ENCODE peak calls at places on chromosomes 7 and 10, in eight cellular contexts. X is astrocyte, T is CD14-positive monocyte, G is choroid plexus epithelial cell, H is cardiac fibroblast, V is colonic mucosa, J is neural crest cell, O is psoas muscle. Z is an unnamed sample.

GRCh38 chr10:67549390-67549789 is 146.6 kb downstream of the CTNNA3 start:
- DNase-seq in T (no peak), H (peak; percentile 37), O (no peak), V (no peak), G (peak; percentile 79), X (peak; percentile 53), J (no peak), Z (peak; percentile 12)

GRCh38 chr7:55381696-55382095 is 16.6 kb downstream of the LANCL2 start:
- DNase-seq in G (no peak), X (no peak), O (no peak), V (no peak), J (no peak), T (no peak), H (no peak), Z (no peak)

GRCh38 chr7:157496426-157497275 is 159.8 kb downstream of the DNAJB6 start:
- DNase-seq in V (no peak), T (no peak), X (no peak), J (no peak), G (no peak), H (no peak), O (no peak), Z (no peak)

GRCh38 chr10:50275650-50276235 is 24.4 kb upstream of the ASAH2 start:
- DNase-seq in O (peak; percentile 49), J (peak; percentile 28), H (peak; percentile 24), G (peak; percentile 36), V (peak; percentile 60), T (no peak), X (no peak), Z (peak; percentile 39)

GRCh38 chr10:102334106-102334505 is 61.4 kb upstream of the NFKB2 start:
- DNase-seq in T (no peak), O (no peak), G (peak; percentile 70), V (no peak), X (peak; percentile 58), H (peak; percentile 79), J (no peak), Z (no peak)

GRCh38 chr7:87948371-87948770 is 14.3 kb downstream of the ADAM22 start:
- DNase-seq in H (no peak), T (no peak), J (no peak), G (no peak), V (no peak), X (no peak), O (no peak), Z (no peak)

GRCh38 chr7:107506683-107507339 is 37.0 kb downstream of the GPR22 start:
- DNase-seq in V (peak; percentile 91), X (no peak), J (no peak), O (peak; percentile 61), H (peak; percentile 13), G (peak; percentile 6), T (no peak), Z (peak; percentile 58)

GRCh38 chr7:63789378-63790176 is 209.1 kb upstream of the ZNF722 start:
- DNase-seq in O (no peak), G (no peak), T (no peak), V (peak; percentile 19), J (no peak), X (no peak), H (no peak), Z (no peak)

GRCh38 chr7:105911961-105912575 is 35.7 kb upstream of the ATXN7L1 start:
- DNase-seq in X (peak; percentile 8), H (no peak), T (no peak), V (no peak), O (no peak), J (no peak), G (no peak), Z (no peak)

GRCh38 chr10:28661035-28661434 is 16.3 kb upstream of the BAMBI start:
- DNase-seq in X (peak; percentile 86), T (no peak), H (peak; percentile 75), V (no peak), O (no peak), J (no peak), G (peak; percentile 92), Z (no peak)

GRCh38 chr7:7201583-7202374 is 19.4 kb downstream of the C1GALT1 start:
- DNase-seq in X (no peak), V (peak; percentile 68), G (no peak), O (no peak), T (no peak), J (no peak), H (no peak), Z (no peak)

GRCh38 chr10:125232841-125233240 is 72.5 kb upstream of the CTBP2 start:
- DNase-seq in J (no peak), X (peak; percentile 29), H (no peak), V (no peak), T (no peak), G (no peak), O (no peak), Z (no peak)

GRCh38 chr10:15990523-15991129 is 130.3 kb upstream of the MINDY3 start:
- DNase-seq in V (no peak), O (no peak), T (no peak), J (no peak), X (no peak), G (no peak), H (no peak), Z (no peak)

GRCh38 chr10:113897693-113898618 is 43.5 kb downstream of the NHLRC2 start:
- DNase-seq in V (no peak), X (no peak), G (peak; percentile 65), J (no peak), H (no peak), T (no peak), O (no peak), Z (no peak)

GRCh38 chr7:88490911-88491310 is 184.2 kb upstream of the STEAP4 start:
- DNase-seq in O (no peak), V (no peak), H (no peak), J (no peak), X (no peak), T (no peak), G (no peak), Z (no peak)

GRCh38 chr10:122257041-122257440 is 14.1 kb upstream of the BTBD16 start:
- DNase-seq in V (no peak), J (no peak), O (no peak), T (no peak), G (no peak), X (no peak), H (peak; percentile 23), Z (no peak)

GRCh38 chr7:22301790-22302189 is 55.2 kb downstream of the RAPGEF5 start:
- DNase-seq in X (no peak), J (no peak), T (no peak), H (no peak), G (no peak), V (peak; percentile 18), O (no peak), Z (no peak)

GRCh38 chr7:84591897-84592296 is 397.3 kb upstream of the SEMA3A start:
- DNase-seq in T (no peak), O (no peak), X (no peak), V (no peak), H (no peak), G (no peak), J (no peak), Z (no peak)

GRCh38 chr7:55065511-55066229 is 46.9 kb downstream of the EGFR start:
- DNase-seq in T (no peak), O (no peak), G (peak; percentile 88), J (no peak), V (no peak), H (peak; percentile 89), X (peak; percentile 90), Z (peak; percentile 79)

GRCh38 chr7:42932861-42933591 is 850 bp downstream of the MRPL32 start:
- DNase-seq in V (peak; percentile 34), T (no peak), J (no peak), G (peak; percentile 42), X (no peak), H (peak; percentile 77), O (no peak), Z (peak; percentile 77)

GRCh38 chr7:139702811-139703467 is 74.9 kb downstream of the HIPK2 start:
- DNase-seq in H (no peak), V (no peak), X (no peak), T (peak; percentile 61), O (no peak), J (no peak), G (peak; percentile 69), Z (no peak)

GRCh38 chr10:103676851-103677417 is 178.4 kb downstream of the SH3PXD2A start:
- DNase-seq in T (no peak), X (peak; percentile 99), O (peak; percentile 81), V (no peak), J (no peak), G (peak; percentile 91), H (peak; percentile 93), Z (no peak)

GRCh38 chr7:101159696-101160674 is 5.4 kb downstream of the VGF start:
- DNase-seq in H (peak; percentile 28), T (no peak), J (no peak), V (no peak), X (no peak), O (no peak), G (no peak), Z (no peak)
- TF ChIP-seq CTCF in H (no peak), T (no peak), J (no peak), V (no peak), X (no peak), O (no peak), G (no peak), Z (no peak)

GRCh38 chr7:3481435-3481834 is 180.4 kb downstream of the SDK1 start:
- DNase-seq in V (no peak), O (no peak), X (no peak), T (no peak), G (no peak), H (no peak), J (no peak), Z (no peak)

GRCh38 chr7:3480197-3480596 is 179.1 kb downstream of the SDK1 start:
- DNase-seq in O (no peak), G (no peak), X (no peak), H (no peak), V (no peak), T (no peak), J (no peak), Z (no peak)

GRCh38 chr7:3482147-3482921 is 181.3 kb downstream of the SDK1 start:
- DNase-seq in T (no peak), V (no peak), H (peak; percentile 66), O (no peak), G (peak; percentile 81), X (peak; percentile 29), J (peak; percentile 25), Z (peak; percentile 53)
- TF ChIP-seq CTCF in T (no peak), V (peak; percentile 41), H (peak; percentile 64), O (peak; percentile 27), G (peak; percentile 89), X (peak; percentile 57), J (peak; percentile 69), Z (peak; percentile 53)

DNA sequence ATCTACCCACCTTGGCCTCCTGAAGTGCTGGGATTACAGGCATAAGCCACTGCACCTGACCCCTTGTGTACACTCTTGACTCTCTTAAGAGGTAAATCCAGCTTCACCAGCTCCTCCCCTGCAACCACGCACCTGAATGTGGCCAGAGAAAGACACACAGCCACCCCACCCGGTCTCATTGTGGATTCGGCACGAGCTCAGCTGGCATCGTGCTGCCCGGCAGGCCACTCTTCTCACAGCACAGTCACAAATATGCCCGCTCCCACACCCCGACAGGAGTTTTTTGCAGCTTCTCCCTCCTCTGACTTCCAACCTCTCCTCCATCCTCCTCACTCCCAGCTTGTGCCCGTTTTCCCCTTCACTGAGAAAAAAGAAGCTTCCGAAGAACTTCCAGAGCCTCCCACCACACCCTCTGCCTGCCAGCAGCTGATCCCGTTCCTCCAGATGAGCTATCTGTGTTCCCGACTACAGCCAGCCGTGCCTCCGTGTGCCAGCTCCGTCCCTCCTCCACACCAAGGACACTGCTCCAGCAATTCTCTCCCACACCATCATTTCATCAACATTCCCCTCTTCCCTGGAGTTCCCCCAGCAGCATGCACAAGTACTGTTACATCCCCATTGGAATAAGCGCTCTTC is 8.0 kb upstream of the SMARCD3 start:
- DNase-seq in H (peak; percentile 22), T (no peak), X (no peak), V (no peak), J (no peak), G (no peak), O (no peak), Z (no peak)
- TF ChIP-seq CTCF in H (no peak), T (no peak), X (no peak), V (no peak), J (no peak), G (no peak), O (no peak), Z (no peak)

GRCh38 chr7:143878884-143879283 is 23.1 kb downstream of the TCAF1 start:
- DNase-seq in O (no peak), J (no peak), H (no peak), G (no peak), X (no peak), T (no peak), V (no peak), Z (no peak)
- TF ChIP-seq CTCF in O (no peak), J (peak; percentile 14), H (no peak), G (peak; percentile 27), X (no peak), T (no peak), V (no peak), Z (peak; percentile 14)

Z was measured in endothelial cell of umbilical vein.